ENCODE peak calls at places on chromosomes 3 and 15, in six cellular contexts. E is amniotic stem cell; U is RPMI7951; T is kidney; G is activated CD4-positive, alpha-beta T cell treated with anti-CD3 and anti-CD28 coated beads, Interleukin-2, amount 10 ng/mL, durations not matched to agents 7 days and 5 days; I is fibroblast of the conjunctiva. H is an unnamed sample.

GRCh38 chr15:90421527-90421926 is 33.5 kb downstream of the IQGAP1 start:
- DNase-seq in U (no peak), G (no peak), E (no peak), I (no peak), T (no peak), H (no peak)

GRCh38 chr3:16319723-16320122 is 54.7 kb downstream of the OXNAD1 start:
- DNase-seq in E (no peak), I (no peak), T (no peak), G (no peak), U (no peak), H (no peak)

GRCh38 chr3:196518999-196519737 is 4.0 kb upstream of the SMCO1 start:
- DNase-seq in E (peak), G (peak), U (peak), T (no peak), I (peak), H (peak)

GRCh38 chr15:96254168-96254567 is 76.3 kb upstream of the NR2F2 start:
- DNase-seq in E (no peak), U (no peak), T (no peak), G (no peak), I (peak), H (no peak)

GRCh38 chr15:90190606-90191343 is 10.4 kb upstream of the SEMA4B start:
- DNase-seq in E (no peak), G (no peak), T (peak), I (no peak), U (no peak), H (no peak)

GRCh38 chr3:152252750-152253149 is 16.0 kb upstream of the MBNL1 start:
- DNase-seq in U (no peak), E (no peak), G (no peak), T (no peak), I (no peak), H (no peak)

GRCh38 chr15:77732514-77733335 is 100.0 kb upstream of the LINGO1 start:
- DNase-seq in E (no peak), G (no peak), I (no peak), U (no peak), T (no peak), H (no peak)

GRCh38 chr3:127420825-127421224 is 133.0 kb upstream of the PRR20G start:
- DNase-seq in G (no peak), I (no peak), U (no peak), T (peak), E (no peak), H (no peak)

GRCh38 chr3:161266731-161267150 is 45.6 kb downstream of the NMD3 start:
- DNase-seq in E (no peak), I (no peak), G (no peak), T (no peak), U (peak), H (peak)

GRCh38 chr15:90265271-90266060 is at the start of gene NGRN:
- DNase-seq in U (peak), T (peak), G (peak), E (peak), I (peak), H (peak)

GRCh38 chr3:123778991-123779622 is 105.0 kb downstream of the MYLK start:
- DNase-seq in T (no peak), U (no peak), E (no peak), G (no peak), I (no peak), H (no peak)

GRCh38 chr3:71955549-71956373 is 170.8 kb upstream of the PROK2 start:
- DNase-seq in U (peak), I (peak), G (peak), E (peak), T (peak), H (peak)

GRCh38 chr3:148990211-148990610 is 1.1 kb upstream of the GYG1 start:
- DNase-seq in I (no peak), G (no peak), E (no peak), U (no peak), T (no peak), H (no peak)

H was measured in NCI-H69.